ENCODE peak calls at places on chromosomes 16 and 17, in six cellular contexts. U is SK-N-SH, Y is prostate gland, X is HCT116, P is stomach, W is GM23338. R is an unnamed sample.

GRCh38 chr16:15483857-15484256 is 49.5 kb downstream of the BMERB1 start:
- DNase-seq in U (no peak), Y (no peak), X (no peak), P (no peak), W (no peak), R (no peak)

GRCh38 chr16:48212033-48212432 is 32.1 kb upstream of the LONP2 start:
- DNase-seq in U (no peak), Y (no peak), X (no peak), P (no peak), W (no peak), R (no peak)

GRCh38 chr17:44219126-44219635 is 294 bp downstream of the UBTF start:
- DNase-seq in U (peak; percentile 85), Y (peak; percentile 42), X (no peak), P (peak; percentile 71), W (peak; percentile 80), R (no peak)

GRCh38 chr16:11340710-11341109 is 4.5 kb upstream of the RMI2 start:
- DNase-seq in U (no peak), Y (no peak), X (no peak), P (no peak), W (no peak), R (no peak)

GRCh38 chr17:45740553-45741330 is 43.4 kb upstream of the CRHR1 start:
- DNase-seq in U (peak; percentile 88), Y (no peak), X (peak; percentile 89), P (no peak), W (peak; percentile 97), R (no peak)

GRCh38 chr17:61208301-61209098 is 191.1 kb upstream of the TBX2 start:
- DNase-seq in U (no peak), Y (no peak), X (no peak), P (no peak), W (no peak), R (no peak)

GRCh38 chr16:87845807-87846619 is 23.3 kb downstream of the SLC7A5 start:
- DNase-seq in U (no peak), Y (no peak), X (no peak), P (no peak), W (no peak), R (no peak)

GRCh38 chr17:27778193-27778592 is 22.1 kb downstream of the NOS2 start:
- DNase-seq in U (no peak), Y (no peak), X (no peak), P (no peak), W (no peak), R (no peak)

GRCh38 chr17:17439971-17440843 is 36.6 kb upstream of the MED9 start:
- DNase-seq in U (peak; percentile 72), Y (no peak), X (peak; percentile 61), P (peak; percentile 80), W (peak; percentile 90), R (no peak)

GRCh38 chr17:50211249-50212120 is 10.1 kb upstream of the COL1A1 start:
- DNase-seq in U (peak; percentile 27), Y (no peak), X (no peak), P (no peak), W (no peak), R (no peak)

GRCh38 chr17:77744268-77744988 is 214.1 kb upstream of the TNRC6C start:
- DNase-seq in U (no peak), Y (no peak), X (no peak), P (no peak), W (no peak), R (no peak)

GRCh38 chr16:86634290-86634689 is 55.9 kb downstream of the FOXL1 start:
- DNase-seq in U (no peak), Y (no peak), X (peak; percentile 48), P (no peak), W (peak; percentile 36), R (no peak)

GRCh38 chr17:5378566-5379207 is 40.8 kb downstream of the NUP88 start:
- DNase-seq in U (no peak), Y (no peak), X (no peak), P (no peak), W (no peak), R (no peak)
- H3K27ac ChIP-seq in U (no peak overlapping the region), Y (no peak overlapping the region), X (no peak overlapping the region), P (no peak overlapping the region), W (peak overlapping the region; percentile 32), R (no peak overlapping the region)

GRCh38 chr17:4582691-4583090 is 1.6 kb upstream of the SMTNL2 start:
- DNase-seq in U (no peak), Y (no peak), X (no peak), P (no peak), W (no peak), R (no peak)
- H3K4me3 ChIP-seq in U (no peak overlapping the region), Y (no peak overlapping the region), X (no peak overlapping the region), P (no peak overlapping the region), W (no peak overlapping the region), R (no peak overlapping the region)

GRCh38 chr17:82440377-82440981 is 10.1 kb downstream of the CYBC1 start:
- DNase-seq in U (no peak), Y (no peak), X (no peak), P (peak; percentile 34), W (peak; percentile 31), R (no peak)
- TF ChIP-seq POLR2AphosphoS5 in U (no peak), Y (no peak), X (no peak), P (no peak), W (peak; percentile 29), R (no peak)

GRCh38 chr17:40303706-40304450 is 5.1 kb upstream of the RARA start:
- DNase-seq in U (peak; percentile 56), Y (no peak), X (no peak), P (no peak), W (no peak), R (no peak)
- H3K27ac ChIP-seq in U (peak overlapping the region; percentile 99), Y (no peak overlapping the region), X (no peak overlapping the region), P (no peak overlapping the region), W (no peak overlapping the region), R (peak overlapping the region; percentile 83)

DNA sequence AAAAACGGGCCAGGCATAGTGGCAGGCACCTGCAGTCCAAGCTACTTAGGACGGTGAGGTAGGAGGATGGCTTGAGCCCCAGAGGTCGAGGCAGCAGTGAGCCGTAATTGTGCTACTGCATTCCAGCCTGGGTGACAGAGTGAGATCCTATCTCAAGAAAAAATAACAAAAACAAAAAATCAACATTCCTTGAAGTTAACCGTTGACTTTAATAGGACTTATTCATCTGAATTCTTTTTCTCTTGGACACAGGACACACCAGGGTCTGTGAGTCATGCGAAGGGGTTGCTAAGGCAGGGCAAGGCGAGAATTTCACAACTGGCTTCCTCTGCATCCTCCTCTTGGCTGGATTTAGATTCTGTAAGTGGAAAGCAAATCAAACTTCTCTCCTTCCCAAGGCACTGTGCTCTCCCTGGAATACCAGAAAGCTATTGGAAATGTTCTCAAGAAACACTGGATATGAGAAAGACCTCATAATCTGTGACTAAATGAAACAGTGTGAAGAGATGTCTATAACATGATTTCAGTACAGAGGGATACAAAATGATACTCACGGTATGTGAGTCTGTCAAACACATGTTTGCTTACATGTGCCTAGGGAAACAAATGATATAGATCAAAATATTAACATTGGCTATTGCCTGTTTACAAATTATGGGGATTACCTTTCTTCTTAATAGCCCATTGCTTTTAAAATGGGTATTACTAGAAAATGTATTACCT is 99.6 kb downstream of the SYCE1L start:
- DNase-seq in U (no peak), Y (no peak), X (no peak), P (no peak), W (no peak), R (no peak)
- H3K4me3 ChIP-seq in U (no peak overlapping the region), Y (no peak overlapping the region), X (no peak overlapping the region), P (no peak overlapping the region), W (no peak overlapping the region), R (no peak overlapping the region)

GRCh38 chr16:67199808-67200198 is 872 bp downstream of the ELMO3 start:
- DNase-seq in U (peak; percentile 61), Y (no peak), X (no peak), P (no peak), W (peak; percentile 82), R (no peak)

GRCh38 chr16:67202956-67203493 is 4.1 kb downstream of the ELMO3 start:
- DNase-seq in U (no peak), Y (no peak), X (no peak), P (no peak), W (no peak), R (no peak)

GRCh38 chr16:67202426-67202825 is 3.5 kb downstream of the ELMO3 start:
- DNase-seq in U (no peak), Y (no peak), X (no peak), P (no peak), W (no peak), R (no peak)

GRCh38 chr16:67200491-67200890 is 1.6 kb downstream of the ELMO3 start:
- DNase-seq in U (no peak), Y (no peak), X (no peak), P (no peak), W (no peak), R (no peak)

GRCh38 chr16:67201411-67202345 is 2.7 kb downstream of the ELMO3 start:
- DNase-seq in U (no peak), Y (no peak), X (no peak), P (no peak), W (no peak), R (no peak)
- TF ChIP-seq POLR2AphosphoS5 in U (no peak), Y (no peak), X (no peak), P (no peak), W (no peak), R (no peak)

DNA sequence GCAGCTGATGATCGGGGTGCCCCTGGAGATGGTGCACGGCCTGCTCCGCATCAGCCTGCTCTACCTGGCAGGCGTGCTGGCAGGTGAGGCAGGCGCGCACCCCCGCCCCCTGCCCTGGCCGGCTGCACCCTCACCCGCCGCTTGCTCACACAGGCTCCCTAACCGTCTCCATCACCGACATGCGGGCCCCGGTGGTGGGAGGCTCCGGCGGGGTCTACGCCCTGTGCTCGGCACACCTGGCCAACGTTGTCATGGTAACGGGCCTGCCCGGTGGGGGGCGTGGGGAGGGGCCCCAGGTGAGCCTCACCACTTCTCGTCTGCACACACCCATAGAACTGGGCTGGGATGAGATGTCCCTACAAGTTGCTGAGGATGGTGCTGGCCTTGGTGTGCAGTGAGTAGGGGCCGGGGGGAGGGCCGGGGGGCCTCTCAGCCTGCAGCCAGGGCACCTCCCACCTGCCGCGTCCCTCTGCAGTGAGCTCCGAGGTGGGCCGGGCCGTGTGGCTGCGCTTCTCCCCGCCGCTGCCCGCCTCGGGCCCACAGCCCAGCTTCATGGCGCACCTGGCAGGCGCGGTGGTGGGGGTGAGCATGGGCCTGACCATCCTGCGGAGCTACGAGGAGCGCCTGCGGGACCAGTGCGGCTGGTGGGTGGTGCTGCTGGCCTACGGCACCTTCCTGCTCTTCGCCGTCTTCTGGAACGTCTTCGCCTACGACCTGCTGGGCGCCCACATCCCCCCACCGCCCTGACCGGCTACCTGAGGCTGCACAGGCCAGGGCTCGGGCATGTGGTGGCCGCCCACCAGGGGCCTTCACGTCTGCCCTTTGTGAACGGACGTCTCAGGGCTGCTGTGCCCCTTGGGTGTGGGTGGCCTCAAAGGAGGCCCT is 2.1 kb downstream of the RHBDL1 start:
- DNase-seq in U (no peak), Y (no peak), X (no peak), P (no peak), W (peak; percentile 77), R (no peak)
- H3K27ac ChIP-seq in U (no peak overlapping the region), Y (no peak overlapping the region), X (no peak overlapping the region), P (no peak overlapping the region), W (no peak overlapping the region), R (no peak overlapping the region)